ENCODE peak calls at places on chromosomes 6 and 20, in five cellular contexts. H is pancreas, G is sigmoid colon, W is foreskin fibroblast, L is neural crest cell. V is an unnamed sample.
A peak's percentile ranks its signal among the peaks of the same experiment; 100 is the strongest.

GRCh38 chr6:16306334-16306733 is 67.9 kb downstream of the GMPR start:
- DNase-seq in H (no peak), G (no peak), W (no peak), L (no peak), V (no peak)

GRCh38 chr6:137699036-137699683 is 167.9 kb upstream of the TNFAIP3 start:
- DNase-seq in H (no peak), G (no peak), W (peak; percentile 60), L (no peak), V (no peak)

GRCh38 chr6:35484921-35485392 is 11.9 kb downstream of the TEAD3 start:
- DNase-seq in H (no peak), G (peak; percentile 71), W (peak; percentile 58), L (no peak), V (no peak)

GRCh38 chr6:135002974-135003703 is 51.5 kb downstream of the HBS1L start:
- DNase-seq in H (no peak), G (no peak), W (no peak), L (no peak), V (no peak)

GRCh38 chr20:433300-433975 is 25.3 kb downstream of the RBCK1 start:
- DNase-seq in H (no peak), G (no peak), W (peak; percentile 39), L (no peak), V (peak; percentile 29)

GRCh38 chr6:1436334-1437306 is 47.2 kb downstream of the FOXF2 start:
- DNase-seq in H (no peak), G (no peak), W (peak; percentile 88), L (peak; percentile 81), V (no peak)

GRCh38 chr20:37278966-37279590 is 10.4 kb upstream of the MANBAL start:
- DNase-seq in H (no peak), G (no peak), W (peak; percentile 37), L (no peak), V (no peak)

GRCh38 chr20:2872304-2873009 is 824 bp upstream of the PTPRA start:
- DNase-seq in H (peak; percentile 64), G (peak; percentile 81), W (peak; percentile 89), L (peak; percentile 45), V (no peak)

GRCh38 chr6:110485461-110485860 is 9.0 kb upstream of the SLC22A16 start:
- DNase-seq in H (no peak), G (no peak), W (peak; percentile 52), L (no peak), V (no peak)

GRCh38 chr6:43917878-43918382 is 147.9 kb downstream of the VEGFA start:
- DNase-seq in H (no peak), G (no peak), W (peak; percentile 43), L (no peak), V (no peak)

GRCh38 chr6:90274481-90275030 is 22.1 kb downstream of the BACH2 start:
- DNase-seq in H (no peak), G (no peak), W (no peak), L (no peak), V (no peak)

GRCh38 chr6:47630587-47630986 is 67.8 kb upstream of the ADGRF4 start:
- DNase-seq in H (no peak), G (no peak), W (no peak), L (no peak), V (no peak)

GRCh38 chr6:49453221-49453620 is 9.8 kb downstream of the MMUT start:
- DNase-seq in H (no peak), G (no peak), W (no peak), L (no peak), V (no peak)
- TF ChIP-seq CTCF in H (peak; percentile 29), G (no peak), W (peak; percentile 23), L (peak; percentile 70), V (no peak)

GRCh38 chr6:122374307-122374706 is 25.1 kb upstream of the HSF2 start:
- DNase-seq in H (no peak), G (no peak), W (no peak), L (no peak), V (no peak)

GRCh38 chr6:122376246-122376645 is 23.2 kb upstream of the HSF2 start:
- DNase-seq in H (no peak), G (no peak), W (no peak), L (no peak), V (no peak)

GRCh38 chr6:122372647-122373046 is 26.8 kb upstream of the HSF2 start:
- DNase-seq in H (no peak), G (no peak), W (peak; percentile 22), L (no peak), V (no peak)
- TF ChIP-seq CTCF in H (peak; percentile 12), G (no peak), W (no peak), L (peak; percentile 58), V (no peak)

GRCh38 chr6:130296854-130297253 is 69.0 kb upstream of the TMEM200A start:
- DNase-seq in H (no peak), G (no peak), W (peak; percentile 10), L (no peak), V (no peak)
- TF ChIP-seq CTCF in H (no peak), G (no peak), W (no peak), L (no peak), V (no peak)

GRCh38 chr6:133948472-133948871 is 4.6 kb upstream of the TBPL1 start:
- DNase-seq in H (no peak), G (no peak), W (no peak), L (no peak), V (no peak)

GRCh38 chr6:133939778-133940667 is 13.0 kb upstream of the TBPL1 start:
- DNase-seq in H (no peak), G (no peak), W (no peak), L (no peak), V (no peak)

GRCh38 chr6:133947302-133947900 is 5.6 kb upstream of the TBPL1 start:
- DNase-seq in H (peak; percentile 39), G (no peak), W (no peak), L (no peak), V (no peak)

GRCh38 chr6:133945158-133945557 is 7.9 kb upstream of the TBPL1 start:
- DNase-seq in H (no peak), G (no peak), W (peak; percentile 51), L (no peak), V (no peak)
- TF ChIP-seq CTCF in H (no peak), G (no peak), W (no peak), L (no peak), V (no peak)

GRCh38 chr6:31114970-31115849 is 610 bp downstream of the PSORS1C1 start:
- DNase-seq in H (no peak), G (no peak), W (peak; percentile 71), L (no peak), V (no peak)
- TF ChIP-seq CTCF in H (no peak), G (no peak), W (peak; percentile 52), L (no peak), V (no peak)

V was measured in suprapubic skin.